ENCODE peak calls at places on chromosome 14, in four cellular contexts. One of them, this sample, is unnamed.

GRCh38 chr14:21860172-21860571 is 186.6 kb upstream of the OR4E1 start:
- DNase-seq in H1: no peak
- DNase-seq in HepG2: peak; percentile 30
- DNase-seq in GM12878: no peak
- DNase-seq in this sample: peak; percentile 5

GRCh38 chr14:104112113-104112505 is 26.3 kb upstream of the KIF26A start:
- DNase-seq in H1: no peak
- DNase-seq in HepG2: no peak
- DNase-seq in GM12878: no peak
- DNase-seq in this sample: no peak

GRCh38 chr14:70832536-70833305 is 23.4 kb upstream of the MAP3K9 start:
- DNase-seq in H1: no peak
- DNase-seq in HepG2: no peak
- DNase-seq in GM12878: no peak
- DNase-seq in this sample: no peak

GRCh38 chr14:60980811-60981625 is at the start of the genes SLC38A6 and TRMT5:
- DNase-seq in H1: peak; percentile 88
- DNase-seq in HepG2: peak; percentile 91
- DNase-seq in GM12878: peak; percentile 76
- DNase-seq in this sample: peak; percentile 90

GRCh38 chr14:31787377-31787776 is 226.2 kb downstream of the NUBPL start:
- DNase-seq in H1: no peak
- DNase-seq in HepG2: peak; percentile 72
- DNase-seq in GM12878: no peak
- DNase-seq in this sample: no peak

GRCh38 chr14:26598672-26599131 is 869 bp upstream of the NOVA1 start:
- DNase-seq in H1: no peak
- DNase-seq in HepG2: no peak
- DNase-seq in GM12878: no peak
- DNase-seq in this sample: peak; percentile 4

GRCh38 chr14:30443368-30444007 is 115.5 kb upstream of the G2E3 start:
- DNase-seq in H1: no peak
- DNase-seq in HepG2: peak; percentile 77
- DNase-seq in GM12878: no peak
- DNase-seq in this sample: peak; percentile 11

GRCh38 chr14:91138511-91139359 is 24.9 kb downstream of the DGLUCY start:
- DNase-seq in H1: no peak
- DNase-seq in HepG2: peak; percentile 40
- DNase-seq in GM12878: no peak
- DNase-seq in this sample: no peak

GRCh38 chr14:28707814-28708213 is 58.8 kb upstream of the FOXG1 start:
- DNase-seq in H1: no peak
- DNase-seq in HepG2: no peak
- DNase-seq in GM12878: no peak
- DNase-seq in this sample: no peak

GRCh38 chr14:35044939-35045797 is 904 bp upstream of the FAM177A1 start:
- DNase-seq in H1: no peak
- DNase-seq in HepG2: no peak
- DNase-seq in GM12878: no peak
- DNase-seq in this sample: peak; percentile 22

GRCh38 chr14:41830679-41831078 is 224.0 kb downstream of the LRFN5 start:
- DNase-seq in H1: no peak
- DNase-seq in HepG2: no peak
- DNase-seq in GM12878: no peak
- DNase-seq in this sample: no peak

GRCh38 chr14:104072586-104072985 is 12.9 kb upstream of the ASPG start:
- DNase-seq in H1: no peak
- DNase-seq in HepG2: no peak
- DNase-seq in GM12878: no peak
- DNase-seq in this sample: no peak

GRCh38 chr14:67228325-67228984 is 12.8 kb upstream of the PALS1 start:
- DNase-seq in H1: no peak
- DNase-seq in HepG2: no peak
- DNase-seq in GM12878: no peak
- DNase-seq in this sample: no peak

GRCh38 chr14:34498684-34499412 is 36.8 kb upstream of the SPTSSA start:
- DNase-seq in H1: no peak
- DNase-seq in HepG2: peak; percentile 86
- DNase-seq in GM12878: no peak
- DNase-seq in this sample: peak; percentile 45

GRCh38 chr14:30210630-30211029 is 283.0 kb upstream of the PRKD1 start:
- DNase-seq in H1: no peak
- DNase-seq in HepG2: no peak
- DNase-seq in GM12878: no peak
- DNase-seq in this sample: no peak

GRCh38 chr14:70916300-70916699 is 9.0 kb downstream of the PCNX1 start:
- DNase-seq in H1: no peak
- DNase-seq in HepG2: no peak
- DNase-seq in GM12878: no peak
- DNase-seq in this sample: no peak

GRCh38 chr14:36664322-36665193 is 2.9 kb downstream of the PAX9 start:
- DNase-seq in H1: no peak
- DNase-seq in HepG2: no peak
- DNase-seq in GM12878: no peak
- DNase-seq in this sample: no peak

GRCh38 chr14:63006515-63006914 is 38.7 kb downstream of the KCNH5 start:
- DNase-seq in H1: no peak
- DNase-seq in HepG2: no peak
- DNase-seq in GM12878: no peak
- DNase-seq in this sample: no peak

GRCh38 chr14:53519137-53519536 is 366.0 kb upstream of the DDHD1 start:
- DNase-seq in H1: no peak
- DNase-seq in HepG2: no peak
- DNase-seq in GM12878: no peak
- DNase-seq in this sample: no peak

GRCh38 chr14:44995196-44995595 is 33.2 kb downstream of the TOGARAM1 start:
- DNase-seq in H1: no peak
- DNase-seq in HepG2: peak; percentile 67
- DNase-seq in GM12878: no peak
- DNase-seq in this sample: no peak

GRCh38 chr14:54922598-54922997 is 20.0 kb upstream of the GCH1 start:
- DNase-seq in H1: no peak
- DNase-seq in HepG2: no peak
- DNase-seq in GM12878: no peak
- DNase-seq in this sample: peak; percentile 85

GRCh38 chr14:54489731-54490447 is 1.1 kb upstream of the GMFB start:
- DNase-seq in H1: no peak
- DNase-seq in HepG2: no peak
- DNase-seq in GM12878: no peak
- DNase-seq in this sample: no peak

GRCh38 chr14:96666088-96666487 is 131.1 kb upstream of the VRK1 start:
- DNase-seq in H1: no peak
- DNase-seq in HepG2: peak; percentile 7
- DNase-seq in GM12878: no peak
- DNase-seq in this sample: no peak

GRCh38 chr14:95432152-95433093 is 84.0 kb downstream of the SYNE3 start:
- DNase-seq in H1: no peak
- DNase-seq in HepG2: peak; percentile 16
- DNase-seq in GM12878: no peak
- DNase-seq in this sample: peak; percentile 87

GRCh38 chr14:54132485-54132884 is 175.9 kb upstream of the BMP4 start:
- DNase-seq in H1: no peak
- DNase-seq in HepG2: no peak
- DNase-seq in GM12878: no peak
- DNase-seq in this sample: no peak

GRCh38 chr14:87233806-87234384 is 759.1 kb downstream of the GALC start:
- DNase-seq in H1: no peak
- DNase-seq in HepG2: no peak
- DNase-seq in GM12878: no peak
- DNase-seq in this sample: no peak

GRCh38 chr14:74912801-74913200 is 10.3 kb downstream of the RPS6KL1 start:
- DNase-seq in H1: no peak
- DNase-seq in HepG2: no peak
- DNase-seq in GM12878: no peak
- DNase-seq in this sample: no peak

GRCh38 chr14:105375635-105376057 is 22.7 kb upstream of the TEX22 start:
- DNase-seq in H1: no peak
- DNase-seq in HepG2: no peak
- DNase-seq in GM12878: no peak
- DNase-seq in this sample: no peak

GRCh38 chr14:102019141-102019540 is 54.8 kb downstream of the DYNC1H1 start:
- DNase-seq in H1: no peak
- DNase-seq in HepG2: no peak
- DNase-seq in GM12878: no peak
- DNase-seq in this sample: no peak

GRCh38 chr14:93792391-93792790 is 4.1 kb upstream of the PRIMA1 start:
- DNase-seq in H1: no peak
- DNase-seq in HepG2: no peak
- DNase-seq in GM12878: no peak
- DNase-seq in this sample: no peak

GRCh38 chr14:58812050-58812690 is 174.4 kb downstream of the DACT1 start:
- DNase-seq in H1: no peak
- DNase-seq in HepG2: no peak
- DNase-seq in GM12878: no peak
- DNase-seq in this sample: peak; percentile 59

GRCh38 chr14:58807271-58807670 is 169.5 kb downstream of the DACT1 start:
- DNase-seq in H1: no peak
- DNase-seq in HepG2: no peak
- DNase-seq in GM12878: no peak
- DNase-seq in this sample: no peak

GRCh38 chr14:58805605-58806358 is 168.0 kb downstream of the DACT1 start:
- DNase-seq in H1: no peak
- DNase-seq in HepG2: no peak
- DNase-seq in GM12878: no peak
- DNase-seq in this sample: no peak

GRCh38 chr14:58809520-58809919 is 171.8 kb downstream of the DACT1 start:
- DNase-seq in H1: no peak
- DNase-seq in HepG2: no peak
- DNase-seq in GM12878: no peak
- DNase-seq in this sample: no peak

GRCh38 chr14:58808828-58809227 is 171.1 kb downstream of the DACT1 start:
- DNase-seq in H1: no peak
- DNase-seq in HepG2: no peak
- DNase-seq in GM12878: no peak
- DNase-seq in this sample: no peak
- TF ChIP-seq TAF1 in H1: no peak
- TF ChIP-seq TAF1 in HepG2: no peak
- TF ChIP-seq TAF1 in GM12878: no peak
- TF ChIP-seq TAF1 in this sample: no peak

GRCh38 chr14:99380991-99381687 is 99.5 kb downstream of the SETD3 start:
- DNase-seq in H1: no peak
- DNase-seq in HepG2: no peak
- DNase-seq in GM12878: no peak
- DNase-seq in this sample: no peak

GRCh38 chr14:99382071-99382640 is 98.5 kb downstream of the SETD3 start:
- DNase-seq in H1: no peak
- DNase-seq in HepG2: no peak
- DNase-seq in GM12878: no peak
- DNase-seq in this sample: no peak

GRCh38 chr14:99381688-99382060 is 99.0 kb downstream of the SETD3 start:
- DNase-seq in H1: no peak
- DNase-seq in HepG2: no peak
- DNase-seq in GM12878: no peak
- DNase-seq in this sample: no peak

GRCh38 chr14:99383457-99384428 is 96.9 kb downstream of the SETD3 start:
- DNase-seq in H1: no peak
- DNase-seq in HepG2: no peak
- DNase-seq in GM12878: no peak
- DNase-seq in this sample: no peak

GRCh38 chr14:99382781-99383456 is 97.7 kb downstream of the SETD3 start:
- DNase-seq in H1: no peak
- DNase-seq in HepG2: no peak
- DNase-seq in GM12878: no peak
- DNase-seq in this sample: no peak
- TF ChIP-seq TCF12 in H1: no peak
- TF ChIP-seq TCF12 in HepG2: no peak
- TF ChIP-seq TCF12 in GM12878: no peak
- TF ChIP-seq TCF12 in this sample: no peak

DNA sequence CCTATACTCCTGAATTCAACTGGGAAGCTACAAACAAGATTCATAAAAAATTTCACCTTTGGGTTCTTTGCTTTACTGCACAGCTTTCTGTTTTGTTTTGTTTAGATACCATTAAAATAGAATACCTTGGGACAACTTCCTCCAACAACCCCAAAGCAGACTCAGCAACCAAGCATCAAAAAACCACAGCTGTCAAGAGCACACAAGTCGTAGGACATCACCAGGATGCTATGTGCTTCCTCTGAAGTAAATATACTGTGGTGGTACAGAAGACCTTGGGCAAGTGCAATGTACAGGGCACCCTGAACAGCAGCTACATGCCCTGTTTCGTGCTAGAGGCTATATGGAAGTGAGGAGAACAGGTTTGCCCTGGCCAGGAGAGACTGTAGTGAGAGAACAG is 359.3 kb downstream of the BCL11B start:
- DNase-seq in H1: no peak
- DNase-seq in HepG2: no peak
- DNase-seq in GM12878: no peak
- DNase-seq in this sample: no peak
- TF ChIP-seq TAF1 in H1: no peak
- TF ChIP-seq TAF1 in HepG2: no peak
- TF ChIP-seq TAF1 in GM12878: no peak
- TF ChIP-seq TAF1 in this sample: no peak

GRCh38 chr14:88934231-88934898 is 109.9 kb downstream of the TTC8 start:
- DNase-seq in H1: no peak
- DNase-seq in HepG2: no peak
- DNase-seq in GM12878: no peak
- DNase-seq in this sample: no peak
- TF ChIP-seq TCF12 in H1: no peak
- TF ChIP-seq TCF12 in HepG2: no peak
- TF ChIP-seq TCF12 in GM12878: no peak
- TF ChIP-seq TCF12 in this sample: no peak

DNA sequence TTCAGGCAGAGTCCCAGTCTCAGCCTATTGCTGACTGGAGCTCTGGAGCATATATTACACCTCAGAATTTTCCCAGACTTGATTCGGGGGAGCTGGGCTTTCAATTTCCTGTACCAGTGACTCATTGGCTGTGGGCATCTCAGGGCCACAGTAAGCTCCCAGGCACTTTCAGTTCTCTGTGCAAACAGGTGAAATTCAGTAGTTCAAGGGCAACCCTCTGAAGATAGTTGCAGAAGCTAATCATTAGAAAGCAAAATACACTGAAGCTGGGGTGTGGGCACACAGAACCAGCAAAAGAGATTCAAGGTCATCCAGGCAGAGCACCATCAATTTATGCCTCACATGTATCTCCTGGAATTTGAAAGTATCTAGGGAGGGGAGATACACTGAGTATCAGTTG is 8.1 kb upstream of the NIN start:
- DNase-seq in H1: no peak
- DNase-seq in HepG2: peak; percentile 87
- DNase-seq in GM12878: no peak
- DNase-seq in this sample: no peak
- TF ChIP-seq TAF1 in H1: no peak
- TF ChIP-seq TAF1 in HepG2: no peak
- TF ChIP-seq TAF1 in GM12878: no peak
- TF ChIP-seq TAF1 in this sample: no peak

This sample was measured in SK-N-SH.